ENCODE peak calls at places on chromosome 1, in eight cellular contexts. P is mucosa of gallbladder; N is activated CD8-positive, alpha-beta T cell treated with anti-CD3 and anti-CD28 coated beads, Interleukin-2, amount 10 ng/mL, durations not matched to agents 7 days and 5 days; G is hypothalamus; A is HEK293T; H is NCI-H510A; E is pancreas; K is CD8-positive, alpha-beta memory T cell. O is an unnamed sample.

GRCh38 chr1:2783435-2784397 is 17.8 kb downstream of the TTC34 start:
- DNase-seq in P (no peak), N (no peak), G (no peak), A (no peak), H (no peak), E (no peak), K (peak), O (no peak)

GRCh38 chr1:79887059-79887458 is 880.5 kb upstream of the ADGRL4 start:
- DNase-seq in P (no peak), N (no peak), G (no peak), A (no peak), H (no peak), E (no peak), K (no peak), O (no peak)

GRCh38 chr1:30749691-30750583 is 7.6 kb downstream of the LAPTM5 start:
- DNase-seq in P (no peak), N (peak), G (no peak), A (no peak), H (no peak), E (no peak), K (peak), O (peak)

GRCh38 chr1:41314781-41315481 is 46.3 kb upstream of the FOXO6 start:
- DNase-seq in P (no peak), N (no peak), G (no peak), A (no peak), H (no peak), E (no peak), K (no peak), O (no peak)

GRCh38 chr1:68232354-68233148 is at the start of gene WLS:
- DNase-seq in P (peak), N (no peak), G (peak), A (peak), H (peak), E (peak), K (no peak), O (no peak)

GRCh38 chr1:206685749-206686485 is 1.2 kb downstream of the MAPKAPK2 start:
- DNase-seq in P (peak), N (peak), G (no peak), A (peak), H (no peak), E (peak), K (peak), O (peak)

GRCh38 chr1:2972879-2973575 is 48.2 kb upstream of the ACTRT2 start:
- DNase-seq in P (no peak), N (no peak), G (no peak), A (no peak), H (no peak), E (no peak), K (no peak), O (no peak)

GRCh38 chr1:101365186-101365585 is 128.4 kb downstream of the S1PR1 start:
- DNase-seq in P (no peak), N (no peak), G (no peak), A (no peak), H (no peak), E (no peak), K (no peak), O (no peak)

GRCh38 chr1:79875187-79875586 is 868.7 kb upstream of the ADGRL4 start:
- DNase-seq in P (no peak), N (no peak), G (no peak), A (no peak), H (no peak), E (no peak), K (no peak), O (no peak)

O was measured in CD4-positive, alpha-beta memory T cell.